ENCODE peak calls at places on chromosome 17, in eight cellular contexts. One of them, this sample, is unnamed.

GRCh38 chr17:6072157-6072556 is 2.0 kb downstream of the WSCD1 start:
- DNase-seq in GM23338: no peak
- DNase-seq in aorta: peak; percentile 46
- DNase-seq in cardiac muscle cell: no peak
- DNase-seq in heart right ventricle: no peak
- DNase-seq in GM23248: peak; percentile 42
- DNase-seq in neural progenitor cell: no peak
- DNase-seq in colonic mucosa: no peak
- DNase-seq in this sample: peak; percentile 69

GRCh38 chr17:66944365-66945203 is 19.9 kb upstream of the CACNG4 start:
- DNase-seq in GM23338: peak; percentile 50
- DNase-seq in aorta: no peak
- DNase-seq in cardiac muscle cell: peak; percentile 28
- DNase-seq in heart right ventricle: no peak
- DNase-seq in GM23248: peak; percentile 33
- DNase-seq in neural progenitor cell: no peak
- DNase-seq in colonic mucosa: no peak
- DNase-seq in this sample: no peak

GRCh38 chr17:41026668-41027471 is at the start of gene KRTAP1-5:
- DNase-seq in GM23338: no peak
- DNase-seq in aorta: no peak
- DNase-seq in cardiac muscle cell: no peak
- DNase-seq in heart right ventricle: no peak
- DNase-seq in GM23248: peak; percentile 82
- DNase-seq in neural progenitor cell: no peak
- DNase-seq in colonic mucosa: no peak
- DNase-seq in this sample: peak; percentile 99

GRCh38 chr17:74453665-74454196 is 12.7 kb upstream of the CD300A start:
- DNase-seq in GM23338: no peak
- DNase-seq in aorta: no peak
- DNase-seq in cardiac muscle cell: peak; percentile 93
- DNase-seq in heart right ventricle: no peak
- DNase-seq in GM23248: no peak
- DNase-seq in neural progenitor cell: peak; percentile 97
- DNase-seq in colonic mucosa: peak; percentile 93
- DNase-seq in this sample: no peak

GRCh38 chr17:75059369-75060345 is 12.6 kb downstream of the KCTD2 start:
- DNase-seq in GM23338: peak; percentile 57
- DNase-seq in aorta: peak; percentile 40
- DNase-seq in cardiac muscle cell: no peak
- DNase-seq in heart right ventricle: no peak
- DNase-seq in GM23248: peak; percentile 85
- DNase-seq in neural progenitor cell: no peak
- DNase-seq in colonic mucosa: no peak
- DNase-seq in this sample: no peak

GRCh38 chr17:82655038-82655479 is 6.8 kb upstream of the WDR45B start:
- DNase-seq in GM23338: no peak
- DNase-seq in aorta: peak; percentile 64
- DNase-seq in cardiac muscle cell: no peak
- DNase-seq in heart right ventricle: no peak
- DNase-seq in GM23248: no peak
- DNase-seq in neural progenitor cell: no peak
- DNase-seq in colonic mucosa: peak; percentile 66
- DNase-seq in this sample: no peak

GRCh38 chr17:45813051-45813731 is 29.1 kb downstream of the CRHR1 start:
- DNase-seq in GM23338: peak; percentile 94
- DNase-seq in aorta: no peak
- DNase-seq in cardiac muscle cell: peak; percentile 63
- DNase-seq in heart right ventricle: no peak
- DNase-seq in GM23248: no peak
- DNase-seq in neural progenitor cell: peak; percentile 91
- DNase-seq in colonic mucosa: no peak
- DNase-seq in this sample: no peak

GRCh38 chr17:39104046-39104445 is 47.4 kb downstream of the PLXDC1 start:
- DNase-seq in GM23338: no peak
- DNase-seq in aorta: no peak
- DNase-seq in cardiac muscle cell: no peak
- DNase-seq in heart right ventricle: no peak
- DNase-seq in GM23248: peak; percentile 7
- DNase-seq in neural progenitor cell: no peak
- DNase-seq in colonic mucosa: no peak
- DNase-seq in this sample: no peak

GRCh38 chr17:40312131-40312731 is 3.3 kb downstream of the RARA start:
- DNase-seq in GM23338: no peak
- DNase-seq in aorta: no peak
- DNase-seq in cardiac muscle cell: no peak
- DNase-seq in heart right ventricle: peak; percentile 54
- DNase-seq in GM23248: no peak
- DNase-seq in neural progenitor cell: no peak
- DNase-seq in colonic mucosa: no peak
- DNase-seq in this sample: peak; percentile 97

DNA sequence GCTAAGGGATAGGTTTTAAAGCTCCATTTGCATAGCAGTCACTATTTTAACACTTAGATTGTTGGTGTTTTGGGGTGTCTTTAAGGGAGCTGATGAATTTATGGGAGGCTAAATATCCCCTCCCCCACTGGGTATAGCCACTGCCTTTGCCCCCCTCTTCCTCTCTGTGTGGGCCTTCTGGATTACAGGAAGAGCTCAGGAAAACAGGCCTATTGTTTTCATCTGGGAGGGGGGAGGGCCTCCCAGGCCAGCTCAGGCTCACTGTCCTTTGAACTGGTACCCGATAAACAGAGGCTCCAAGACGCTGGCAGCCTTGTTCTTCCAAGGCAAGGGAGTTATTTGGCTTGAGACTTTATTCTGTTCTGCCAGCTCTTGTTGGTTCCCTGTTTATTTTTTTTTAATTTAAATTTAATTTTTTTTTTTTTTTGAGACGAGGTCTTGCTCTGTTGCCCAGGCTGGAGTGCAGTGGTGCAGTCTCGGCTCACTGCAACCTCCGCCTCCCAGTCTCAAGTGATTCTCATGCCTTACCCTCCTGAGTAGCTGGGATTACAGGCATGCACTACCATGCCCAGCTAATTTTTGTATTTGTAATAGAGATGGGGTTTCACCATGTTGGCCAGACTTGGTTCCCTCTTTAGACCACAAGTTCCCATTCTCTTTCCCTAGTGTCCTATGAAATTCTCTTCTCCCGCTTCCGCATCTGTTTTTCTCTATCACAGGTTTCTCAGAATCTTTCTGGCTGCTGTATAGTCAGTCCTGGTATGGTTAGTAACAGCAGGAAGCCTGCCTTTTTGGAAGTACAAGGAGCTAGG is 25.1 kb downstream of the MINK1 start:
- DNase-seq in GM23338: peak; percentile 70
- DNase-seq in aorta: no peak
- DNase-seq in cardiac muscle cell: no peak
- DNase-seq in heart right ventricle: peak; percentile 32
- DNase-seq in GM23248: peak; percentile 4
- DNase-seq in neural progenitor cell: peak; percentile 87
- DNase-seq in colonic mucosa: no peak
- DNase-seq in this sample: no peak
- H3K4me3 ChIP-seq in GM23338: peak overlapping the region; percentile 43
- H3K4me3 ChIP-seq in aorta: no peak overlapping the region
- H3K4me3 ChIP-seq in cardiac muscle cell: no peak overlapping the region
- H3K4me3 ChIP-seq in heart right ventricle: no peak overlapping the region
- H3K4me3 ChIP-seq in GM23248: no peak overlapping the region
- H3K4me3 ChIP-seq in neural progenitor cell: peak overlapping the region; percentile 12
- H3K4me3 ChIP-seq in colonic mucosa: no peak overlapping the region
- H3K4me3 ChIP-seq in this sample: no peak overlapping the region

DNA sequence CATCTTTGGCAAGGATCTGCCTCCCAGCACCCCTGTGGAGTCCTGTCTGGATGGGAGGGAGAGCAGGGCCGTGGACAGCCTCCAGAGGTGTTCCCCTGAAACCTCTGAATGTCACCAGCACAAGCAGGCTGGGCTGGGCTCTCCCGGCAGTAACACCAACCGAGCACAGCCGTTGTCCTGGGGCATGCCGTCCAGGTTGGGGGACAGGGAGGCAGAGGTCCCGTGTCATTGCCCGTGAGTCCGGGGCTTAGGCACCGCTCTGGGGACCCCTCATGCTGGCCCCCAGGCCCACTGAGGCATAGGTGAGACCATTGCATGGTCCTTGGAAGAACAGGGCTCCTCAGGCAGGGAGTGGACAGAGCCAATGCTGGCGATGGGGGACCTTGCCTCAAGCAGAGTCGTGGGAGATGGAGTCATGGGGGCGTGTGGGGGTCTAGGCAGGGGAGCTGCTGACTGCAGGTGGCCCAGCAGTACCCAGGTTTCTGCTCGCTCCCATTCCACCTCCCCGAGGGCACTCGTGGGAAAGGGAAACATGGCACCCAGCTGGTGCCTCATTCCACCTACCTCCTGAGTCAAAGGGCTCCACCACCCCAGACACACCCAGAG is 17.5 kb downstream of the ENDOV start:
- DNase-seq in GM23338: no peak
- DNase-seq in aorta: no peak
- DNase-seq in cardiac muscle cell: no peak
- DNase-seq in heart right ventricle: no peak
- DNase-seq in GM23248: no peak
- DNase-seq in neural progenitor cell: no peak
- DNase-seq in colonic mucosa: no peak
- DNase-seq in this sample: no peak
- H3K27me3 ChIP-seq in GM23338: no peaks in the 10 kb centered on the region
- H3K27me3 ChIP-seq in aorta: no peaks in the 10 kb centered on the region
- H3K27me3 ChIP-seq in cardiac muscle cell: no peaks in the 10 kb centered on the region
- H3K27me3 ChIP-seq in heart right ventricle: no peaks in the 10 kb centered on the region
- H3K27me3 ChIP-seq in GM23248: no peaks in the 10 kb centered on the region
- H3K27me3 ChIP-seq in neural progenitor cell: peaks cover 7% of the 10 kb centered on the region
- H3K27me3 ChIP-seq in colonic mucosa: no peaks in the 10 kb centered on the region
- H3K27me3 ChIP-seq in this sample: no peaks in the 10 kb centered on the region

GRCh38 chr17:42101513-42102292 is 3.4 kb upstream of the ZNF385C start:
- DNase-seq in GM23338: peak; percentile 88
- DNase-seq in aorta: peak; percentile 95
- DNase-seq in cardiac muscle cell: peak; percentile 76
- DNase-seq in heart right ventricle: peak; percentile 85
- DNase-seq in GM23248: peak; percentile 81
- DNase-seq in neural progenitor cell: peak; percentile 79
- DNase-seq in colonic mucosa: peak; percentile 82
- DNase-seq in this sample: peak; percentile 77
- H3K4me3 ChIP-seq in GM23338: no peak overlapping the region
- H3K4me3 ChIP-seq in aorta: no peak overlapping the region
- H3K4me3 ChIP-seq in cardiac muscle cell: no peak overlapping the region
- H3K4me3 ChIP-seq in heart right ventricle: no peak overlapping the region
- H3K4me3 ChIP-seq in GM23248: no peak overlapping the region
- H3K4me3 ChIP-seq in neural progenitor cell: no peak overlapping the region
- H3K4me3 ChIP-seq in colonic mucosa: no peak overlapping the region
- H3K4me3 ChIP-seq in this sample: no peak overlapping the region

GRCh38 chr17:8222380-8222629 is 11.9 kb upstream of the AURKB start:
- DNase-seq in GM23338: no peak
- DNase-seq in aorta: no peak
- DNase-seq in cardiac muscle cell: no peak
- DNase-seq in heart right ventricle: no peak
- DNase-seq in GM23248: no peak
- DNase-seq in neural progenitor cell: peak; percentile 86
- DNase-seq in colonic mucosa: no peak
- DNase-seq in this sample: no peak
- H3K27me3 ChIP-seq in GM23338: no peaks in the 10 kb centered on the region
- H3K27me3 ChIP-seq in aorta: no peaks in the 10 kb centered on the region
- H3K27me3 ChIP-seq in cardiac muscle cell: no peaks in the 10 kb centered on the region
- H3K27me3 ChIP-seq in heart right ventricle: no peaks in the 10 kb centered on the region
- H3K27me3 ChIP-seq in GM23248: no peaks in the 10 kb centered on the region
- H3K27me3 ChIP-seq in neural progenitor cell: no peaks in the 10 kb centered on the region
- H3K27me3 ChIP-seq in colonic mucosa: no peaks in the 10 kb centered on the region
- H3K27me3 ChIP-seq in this sample: no peaks in the 10 kb centered on the region

DNA sequence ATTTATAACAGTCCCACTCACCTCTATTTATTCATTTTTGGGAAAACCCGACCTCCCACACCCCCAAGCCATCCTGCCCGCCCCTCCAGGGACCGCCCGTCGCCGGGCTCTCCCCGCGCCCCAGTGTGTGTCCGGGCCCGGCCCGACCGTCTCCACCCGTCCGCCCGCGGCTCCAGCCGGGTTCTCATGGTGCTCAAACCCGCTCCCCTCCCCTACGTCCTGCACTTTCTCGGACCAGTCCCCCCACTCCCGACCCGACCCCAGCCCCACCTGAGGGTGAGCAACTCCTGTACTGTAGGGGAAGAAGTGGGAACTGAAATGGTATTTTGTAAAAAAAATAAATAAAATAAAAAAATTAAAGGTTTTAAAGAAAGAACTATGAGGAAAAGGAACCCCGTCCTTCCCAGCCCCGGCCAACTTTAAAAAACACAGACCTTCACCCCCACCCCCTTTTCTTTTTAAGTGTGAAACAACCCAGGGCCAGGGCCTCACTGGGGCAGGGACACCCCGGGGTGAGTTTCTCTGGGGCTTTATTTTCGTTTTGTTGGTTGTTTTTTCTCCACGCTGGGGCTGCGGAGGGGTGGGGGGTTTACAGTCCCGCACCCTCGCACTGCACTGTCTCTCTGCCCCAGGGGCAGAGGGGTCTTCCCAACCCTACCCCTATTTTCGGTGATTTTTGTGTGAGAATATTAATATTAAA is 638 bp upstream of the TMEM88 start:
- DNase-seq in GM23338: no peak
- DNase-seq in aorta: no peak
- DNase-seq in cardiac muscle cell: no peak
- DNase-seq in heart right ventricle: peak; percentile 42
- DNase-seq in GM23248: no peak
- DNase-seq in neural progenitor cell: peak; percentile 59
- DNase-seq in colonic mucosa: no peak
- DNase-seq in this sample: no peak
- H3K4me3 ChIP-seq in GM23338: peak overlapping the region; percentile 55
- H3K4me3 ChIP-seq in aorta: no peak overlapping the region
- H3K4me3 ChIP-seq in cardiac muscle cell: no peak overlapping the region
- H3K4me3 ChIP-seq in heart right ventricle: peak overlapping the region; percentile 60
- H3K4me3 ChIP-seq in GM23248: no peak overlapping the region
- H3K4me3 ChIP-seq in neural progenitor cell: peak overlapping the region; percentile 74
- H3K4me3 ChIP-seq in colonic mucosa: no peak overlapping the region
- H3K4me3 ChIP-seq in this sample: no peak overlapping the region